ENCODE peak calls at places on chromosomes 12 and 14, in seven cellular contexts. T, A, Y, R, K, Z and V are unnamed samples.

GRCh38 chr12:78359530-78359929 is 505.0 kb upstream of the SYT1 start:
- DNase-seq in T (no peak), A (peak; percentile 7), Y (no peak), R (no peak), K (no peak), Z (no peak), V (peak; percentile 55)

GRCh38 chr14:50344116-50344775 is 32.1 kb downstream of the DMAC2L start:
- DNase-seq in T (no peak), A (no peak), Y (no peak), R (peak; percentile 76), K (no peak), Z (no peak), V (no peak)

GRCh38 chr12:132143328-132144071 is 619 bp downstream of the DDX51 start:
- DNase-seq in T (no peak), A (no peak), Y (peak; percentile 25), R (no peak), K (peak; percentile 88), Z (no peak), V (no peak)

GRCh38 chr12:56129210-56129691 is 1.2 kb downstream of the ESYT1 start:
- DNase-seq in T (peak; percentile 70), A (peak; percentile 59), Y (peak; percentile 75), R (peak; percentile 44), K (peak; percentile 96), Z (peak; percentile 72), V (no peak)

GRCh38 chr14:32978691-32979255 is 40.1 kb downstream of the NPAS3 start:
- DNase-seq in T (no peak), A (no peak), Y (no peak), R (no peak), K (no peak), Z (no peak), V (no peak)

GRCh38 chr12:11654338-11654737 is 4.9 kb downstream of the ETV6 start:
- DNase-seq in T (no peak), A (no peak), Y (no peak), R (no peak), K (no peak), Z (no peak), V (no peak)

GRCh38 chr12:43842259-43842658 is 6.4 kb downstream of the TMEM117 start:
- DNase-seq in T (no peak), A (no peak), Y (no peak), R (no peak), K (no peak), Z (no peak), V (no peak)

GRCh38 chr14:100066984-100067383 is 1.8 kb downstream of the EVL start:
- DNase-seq in T (no peak), A (no peak), Y (no peak), R (no peak), K (no peak), Z (no peak), V (no peak)

GRCh38 chr12:1050059-1050707 is 59.2 kb downstream of the ERC1 start:
- DNase-seq in T (no peak), A (no peak), Y (no peak), R (no peak), K (no peak), Z (no peak), V (no peak)

GRCh38 chr12:98645572-98646067 is 530 bp downstream of the APAF1 start:
- DNase-seq in T (peak; percentile 27), A (peak; percentile 11), Y (no peak), R (peak; percentile 22), K (no peak), Z (no peak), V (peak; percentile 16)

GRCh38 chr12:105977256-105978051 is 161.3 kb downstream of the NUAK1 start:
- DNase-seq in T (no peak), A (peak; percentile 71), Y (no peak), R (no peak), K (no peak), Z (no peak), V (peak; percentile 96)

GRCh38 chr12:107236824-107237467 is 143.6 kb upstream of the CRY1 start:
- DNase-seq in T (no peak), A (peak; percentile 30), Y (no peak), R (peak; percentile 96), K (no peak), Z (no peak), V (peak; percentile 75)

GRCh38 chr12:107144990-107145389 is 51.6 kb upstream of the CRY1 start:
- DNase-seq in T (no peak), A (no peak), Y (no peak), R (no peak), K (no peak), Z (no peak), V (peak; percentile 23)

GRCh38 chr12:115251727-115252126 is 567.8 kb upstream of the TBX3 start:
- DNase-seq in T (no peak), A (no peak), Y (no peak), R (no peak), K (no peak), Z (no peak), V (peak; percentile 14)

GRCh38 chr14:73227812-73228781 is 9.2 kb upstream of the PAPLN start:
- DNase-seq in T (no peak), A (peak; percentile 98), Y (no peak), R (peak; percentile 87), K (no peak), Z (no peak), V (peak; percentile 97)

GRCh38 chr14:74347096-74347794 is 1.0 kb upstream of the VRTN start:
- DNase-seq in T (no peak), A (no peak), Y (no peak), R (no peak), K (no peak), Z (peak; percentile 67), V (no peak)

GRCh38 chr14:73775339-73776193 is 61.4 kb upstream of the PNMA1 start:
- DNase-seq in T (no peak), A (no peak), Y (no peak), R (no peak), K (no peak), Z (no peak), V (no peak)

GRCh38 chr12:53213348-53213747 is 6.3 kb upstream of the ITGB7 start:
- DNase-seq in T (peak; percentile 84), A (peak; percentile 81), Y (peak; percentile 90), R (peak; percentile 39), K (peak; percentile 96), Z (peak; percentile 96), V (peak; percentile 82)

GRCh38 chr12:53212931-53213330 is 5.9 kb upstream of the ITGB7 start:
- DNase-seq in T (no peak), A (no peak), Y (no peak), R (no peak), K (peak; percentile 77), Z (no peak), V (no peak)

GRCh38 chr12:53215497-53215896 is 8.4 kb upstream of the ITGB7 start:
- DNase-seq in T (no peak), A (no peak), Y (no peak), R (no peak), K (peak; percentile 66), Z (no peak), V (no peak)

GRCh38 chr12:53214221-53214620 is 7.2 kb upstream of the ITGB7 start:
- DNase-seq in T (no peak), A (no peak), Y (no peak), R (no peak), K (no peak), Z (no peak), V (no peak)

GRCh38 chr12:53214687-53215455 is 7.8 kb upstream of the ITGB7 start:
- DNase-seq in T (no peak), A (no peak), Y (peak; percentile 76), R (no peak), K (no peak), Z (no peak), V (no peak)
- H3K4me3 ChIP-seq in T (no peak overlapping the region), A (no peak overlapping the region), Y (no peak overlapping the region), R (no peak overlapping the region), K (no peak overlapping the region), Z (no peak overlapping the region), V (no peak overlapping the region)

GRCh38 chr14:93970589-93970966 is 5.8 kb downstream of the ASB2 start:
- DNase-seq in T (peak; percentile 60), A (peak; percentile 21), Y (peak; percentile 60), R (peak; percentile 36), K (peak; percentile 91), Z (no peak), V (no peak)
- TF ChIP-seq CTCF in T (no peak), A (peak; percentile 41), Y (peak; percentile 34), R (peak; percentile 58), K (peak; percentile 73), Z (peak; percentile 70), V (peak; percentile 50)

GRCh38 chr12:64175254-64175945 is 46.7 kb downstream of the KICS2 start:
- DNase-seq in T (no peak), A (peak; percentile 29), Y (no peak), R (no peak), K (no peak), Z (no peak), V (peak; percentile 63)
- H3K4me3 ChIP-seq in T (no peak overlapping the region), A (no peak overlapping the region), Y (no peak overlapping the region), R (no peak overlapping the region), K (no peak overlapping the region), Z (no peak overlapping the region), V (no peak overlapping the region)

DNA sequence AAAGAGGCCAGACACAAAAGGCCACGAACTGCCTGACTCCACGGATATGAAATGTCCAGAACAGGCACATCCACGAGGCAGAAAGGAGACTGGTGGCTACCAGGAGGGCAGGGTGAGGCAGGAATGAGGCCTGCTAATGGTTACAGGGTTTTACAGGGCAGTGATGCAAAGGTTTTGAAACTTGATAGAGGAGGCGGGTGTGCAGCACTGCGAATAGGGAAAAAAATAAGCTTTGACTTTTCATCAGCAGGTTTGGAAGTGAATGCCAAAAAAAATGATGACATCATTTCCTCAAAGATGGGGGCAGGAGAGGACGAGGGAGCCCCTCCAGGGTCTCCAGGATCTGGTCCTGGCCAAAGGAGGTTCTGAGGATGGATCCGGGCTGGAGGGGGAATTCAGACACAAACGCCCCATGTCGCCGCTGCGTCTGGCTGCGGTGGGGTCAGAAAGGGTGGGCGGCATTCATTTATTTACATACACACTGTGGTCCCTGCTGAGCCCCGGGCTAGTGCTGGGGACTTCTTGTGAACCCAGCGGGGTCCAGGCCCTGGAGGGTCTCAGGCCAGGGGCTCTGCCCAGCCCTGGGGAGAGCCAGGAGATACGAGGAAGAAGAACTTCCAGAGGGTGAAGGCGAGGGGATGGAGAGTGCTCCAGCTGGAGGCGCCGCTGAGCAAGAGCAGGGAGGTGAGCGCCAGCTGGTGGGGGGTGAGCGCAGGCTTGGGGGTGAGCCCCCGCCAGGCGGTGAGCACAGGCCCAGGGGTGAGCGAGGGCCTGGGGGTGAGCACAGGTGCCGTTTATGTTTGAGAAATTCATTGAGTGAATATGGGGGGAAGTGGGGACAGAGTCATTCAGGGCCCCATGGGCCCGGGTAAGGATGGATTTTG is 68.3 kb downstream of the NCOR2 start:
- DNase-seq in T (no peak), A (peak; percentile 73), Y (no peak), R (peak; percentile 16), K (no peak), Z (no peak), V (peak; percentile 91)
- TF ChIP-seq CTCF in T (no peak), A (peak; percentile 7), Y (no peak), R (peak; percentile 9), K (no peak), Z (peak; percentile 23), V (peak; percentile 53)

DNA sequence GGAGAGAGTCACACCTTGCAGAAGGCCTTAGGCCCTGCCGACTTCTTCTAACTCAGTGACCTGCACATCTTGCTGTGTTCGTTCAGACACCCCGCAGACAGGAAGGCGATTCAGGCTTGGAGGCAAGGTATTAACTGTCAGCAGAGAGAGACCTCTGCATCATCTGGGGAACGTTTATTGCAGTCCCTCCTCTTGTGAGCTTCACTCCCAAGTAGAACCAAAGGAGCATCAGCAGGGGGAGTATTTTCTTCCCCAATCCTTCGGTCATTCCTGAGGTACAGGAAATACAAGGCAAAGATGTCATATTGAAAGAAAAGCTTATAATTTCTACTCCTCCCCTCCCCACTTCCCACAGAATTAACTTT is 217.9 kb downstream of the CRADD start:
- DNase-seq in T (no peak), A (peak; percentile 56), Y (no peak), R (no peak), K (no peak), Z (peak; percentile 46), V (peak; percentile 64)
- H3K4me3 ChIP-seq in T (no peak overlapping the region), A (no peak overlapping the region), Y (no peak overlapping the region), R (no peak overlapping the region), K (no peak overlapping the region), Z (no peak overlapping the region), V (no peak overlapping the region)

GRCh38 chr12:100741084-100741711 is 53.4 kb upstream of the ANO4 start:
- DNase-seq in T (no peak), A (peak; percentile 58), Y (no peak), R (peak; percentile 45), K (no peak), Z (no peak), V (peak; percentile 60)
- TF ChIP-seq CTCF in T (peak; percentile 26), A (peak; percentile 80), Y (peak; percentile 71), R (peak; percentile 57), K (no peak), Z (peak; percentile 42), V (peak; percentile 76)